ENCODE peak calls at places on chromosome 11, in seven cellular contexts. J is suprapubic skin, N is endothelial cell of umbilical vein, V is sigmoid colon, G is A549, L is lower leg skin, K is upper lobe of left lung. R is an unnamed sample.
A peak's percentile ranks its signal among the peaks of the same experiment; 100 is the strongest.

GRCh38 chr11:70487763-70488162 is 89.4 kb downstream of the CTTN start:
- DNase-seq in J (no peak), N (no peak), V (no peak), G (no peak), L (no peak), K (no peak), R (no peak)

GRCh38 chr11:61477734-61478148 is 30.8 kb upstream of the LRRC10B start:
- DNase-seq in J (no peak), N (peak; percentile 39), V (peak; percentile 79), G (peak; percentile 63), L (peak; percentile 91), K (peak; percentile 36), R (peak; percentile 50)

GRCh38 chr11:84673753-84674152 is 953.4 kb downstream of the DLG2 start:
- DNase-seq in J (no peak), N (no peak), V (no peak), G (no peak), L (no peak), K (no peak), R (no peak)

GRCh38 chr11:92409347-92409746 is 184.7 kb downstream of the FAT3 start:
- DNase-seq in J (no peak), N (no peak), V (no peak), G (no peak), L (no peak), K (no peak), R (no peak)

GRCh38 chr11:115616941-115617340 is 112.7 kb upstream of the CADM1 start:
- DNase-seq in J (no peak), N (no peak), V (no peak), G (no peak), L (no peak), K (no peak), R (no peak)

GRCh38 chr11:120186799-120187591 is 23.8 kb upstream of the OAF start:
- DNase-seq in J (peak; percentile 73), N (no peak), V (peak; percentile 74), G (no peak), L (peak; percentile 78), K (peak; percentile 19), R (no peak)

GRCh38 chr11:60251485-60252207 is 8.7 kb upstream of the MS4A4E start:
- DNase-seq in J (no peak), N (peak; percentile 89), V (no peak), G (no peak), L (no peak), K (no peak), R (no peak)

GRCh38 chr11:124256076-124256475 is at the start of gene OR8G5:
- DNase-seq in J (no peak), N (no peak), V (no peak), G (no peak), L (no peak), K (no peak), R (no peak)

GRCh38 chr11:104095791-104096190 is 59.4 kb downstream of the DDI1 start:
- DNase-seq in J (no peak), N (no peak), V (no peak), G (no peak), L (no peak), K (no peak), R (no peak)

GRCh38 chr11:32890843-32891656 is 1.6 kb upstream of the QSER1 start:
- DNase-seq in J (no peak), N (no peak), V (no peak), G (no peak), L (peak; percentile 53), K (no peak), R (no peak)

GRCh38 chr11:68889948-68890446 is 13.6 kb downstream of the MRPL21 start:
- DNase-seq in J (no peak), N (no peak), V (peak; percentile 78), G (peak; percentile 52), L (peak; percentile 91), K (no peak), R (peak; percentile 31)

GRCh38 chr11:35917676-35918075 is 26.2 kb upstream of the LDLRAD3 start:
- DNase-seq in J (no peak), N (no peak), V (no peak), G (no peak), L (no peak), K (no peak), R (no peak)

GRCh38 chr11:117239295-117239694 is 6.8 kb downstream of the RNF214 start:
- DNase-seq in J (peak; percentile 4), N (peak; percentile 59), V (no peak), G (peak; percentile 37), L (no peak), K (no peak), R (peak; percentile 71)

GRCh38 chr11:63880031-63880841 is 36.7 kb downstream of the RCOR2 start:
- DNase-seq in J (no peak), N (no peak), V (no peak), G (no peak), L (no peak), K (no peak), R (peak; percentile 49)

GRCh38 chr11:60422609-60423008 is 6.8 kb upstream of the MS4A5 start:
- DNase-seq in J (no peak), N (no peak), V (no peak), G (no peak), L (no peak), K (no peak), R (no peak)

GRCh38 chr11:121270286-121270685 is 22.3 kb upstream of the SC5D start:
- DNase-seq in J (no peak), N (no peak), V (no peak), G (no peak), L (no peak), K (no peak), R (no peak)

GRCh38 chr11:121318848-121319834 is 26.6 kb downstream of the SC5D start:
- DNase-seq in J (no peak), N (peak; percentile 44), V (no peak), G (no peak), L (no peak), K (no peak), R (no peak)

GRCh38 chr11:110797453-110797852 is 85.2 kb upstream of the ARHGAP20 start:
- DNase-seq in J (no peak), N (no peak), V (no peak), G (no peak), L (no peak), K (peak; percentile 50), R (no peak)

DNA sequence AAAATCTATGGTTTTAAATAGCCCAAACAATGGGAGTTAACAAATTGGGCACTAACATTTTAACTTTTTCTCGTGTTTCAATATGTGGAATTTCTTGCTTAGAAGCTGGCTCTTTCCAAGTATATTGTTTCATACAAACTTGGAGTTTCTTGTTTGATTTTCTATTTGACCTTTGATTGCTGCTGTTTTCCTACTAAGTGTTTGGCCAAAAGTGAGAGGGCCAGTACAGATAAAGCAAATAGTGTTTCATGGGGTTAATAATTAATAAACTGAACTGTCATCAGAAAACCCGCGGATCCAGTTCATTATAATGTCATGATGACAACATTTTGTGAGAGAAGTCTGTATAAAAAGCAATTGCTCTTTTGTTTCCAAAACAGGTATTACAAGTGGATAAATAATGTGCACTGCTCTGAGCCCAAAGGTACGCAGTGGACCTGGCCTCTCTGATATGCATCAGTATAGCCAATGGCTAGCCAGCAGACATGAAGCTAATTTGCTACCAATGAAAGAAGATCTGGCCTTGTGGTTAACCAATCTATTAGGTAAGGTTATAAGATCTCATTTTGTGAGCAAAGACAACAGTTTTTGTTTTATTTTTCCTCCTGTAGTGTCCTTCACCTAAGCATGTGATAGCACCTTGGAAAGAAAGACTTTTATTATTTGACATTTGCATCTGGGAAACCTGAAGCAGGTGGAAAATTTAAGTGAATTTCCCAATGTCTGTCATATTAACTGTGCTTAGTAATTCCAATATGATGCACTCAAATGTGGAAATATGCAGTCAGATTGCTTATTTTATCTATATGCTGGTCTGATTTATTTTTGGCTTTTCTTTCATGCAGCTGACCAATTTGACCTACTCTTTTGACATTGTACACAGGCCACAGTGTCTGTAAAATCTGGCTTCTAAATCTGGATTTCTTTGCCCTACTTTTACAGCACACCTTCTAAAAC is 8.3 kb downstream of the GAS2 start:
- DNase-seq in J (no peak), N (no peak), V (no peak), G (no peak), L (no peak), K (no peak), R (no peak)
- TF ChIP-seq POLR2A in J (no peak), N (no peak), V (no peak), G (no peak), L (no peak), K (no peak), R (no peak)

DNA sequence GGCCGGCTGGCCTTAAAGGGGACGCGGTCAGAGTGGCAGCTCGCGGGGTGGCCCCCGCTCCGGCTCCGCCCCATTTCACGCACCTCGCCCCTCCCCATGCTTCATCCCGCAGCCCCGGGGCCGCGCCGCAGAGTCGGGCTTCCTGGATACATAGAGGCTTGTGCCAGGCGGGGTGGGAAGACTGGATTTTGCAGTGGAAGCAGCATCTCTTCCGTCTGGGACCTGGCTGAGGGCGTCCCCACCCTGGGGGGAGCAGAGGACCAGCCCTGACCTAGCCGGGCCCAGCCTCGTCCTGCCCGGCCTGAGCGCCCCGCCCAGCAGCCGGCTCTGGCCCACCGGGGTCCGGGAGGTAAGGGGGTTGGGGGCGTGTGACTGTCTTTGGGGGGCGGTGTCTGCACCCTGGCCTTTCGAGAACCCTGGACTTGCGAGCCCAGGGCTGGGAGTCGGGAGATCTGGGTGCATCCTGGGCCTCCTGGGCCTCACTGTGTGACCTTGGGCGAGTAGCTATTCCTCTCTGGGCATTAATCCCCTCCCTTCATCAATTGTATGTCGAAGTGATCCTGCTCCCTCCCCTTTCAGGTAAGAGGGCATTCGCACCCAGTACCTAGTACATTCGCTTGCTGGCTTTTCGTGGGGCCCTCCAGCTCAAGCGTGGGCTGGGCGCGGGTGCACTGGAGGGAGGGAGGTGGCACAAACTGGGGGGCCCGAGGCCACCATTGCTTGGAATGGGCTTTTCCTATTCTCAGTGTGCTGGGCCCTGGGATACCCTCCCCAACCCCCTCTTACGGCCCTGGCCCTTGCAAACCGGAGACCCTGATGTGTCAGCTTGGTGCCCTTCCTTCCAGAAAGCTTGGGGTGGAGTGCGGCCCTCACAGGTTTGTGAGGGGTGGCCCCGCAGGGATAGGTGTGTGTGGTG is at the start of gene USP35:
- DNase-seq in J (peak; percentile 72), N (no peak), V (peak; percentile 62), G (no peak), L (no peak), K (no peak), R (no peak)
- TF ChIP-seq POLR2A in J (no peak), N (no peak), V (no peak), G (no peak), L (no peak), K (no peak), R (peak; percentile 36)

DNA sequence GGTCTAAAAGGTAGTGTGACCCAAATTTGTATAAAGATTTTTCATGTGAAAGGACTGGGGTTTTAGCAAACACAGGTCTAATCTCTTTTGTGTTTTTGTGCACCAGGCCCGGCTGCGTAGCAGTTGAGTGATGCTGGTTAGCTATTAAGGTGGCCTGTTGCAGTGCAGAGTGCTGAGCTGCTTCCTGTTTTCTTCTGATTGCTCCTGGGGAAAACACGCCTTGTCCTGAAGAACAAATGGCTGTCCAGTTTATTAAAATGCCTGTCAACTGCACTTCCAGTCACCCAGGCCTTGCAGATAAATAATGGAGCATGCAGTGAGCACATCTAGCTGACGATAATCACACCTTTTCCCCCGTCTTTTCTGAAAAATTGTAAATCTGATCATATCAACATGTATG is 1.8 kb downstream of the SRSF8 start:
- DNase-seq in J (peak; percentile 87), N (peak; percentile 93), V (peak; percentile 93), G (peak; percentile 53), L (peak; percentile 95), K (peak; percentile 91), R (no peak)
- TF ChIP-seq POLR2A in J (peak; percentile 61), N (peak; percentile 78), V (peak; percentile 78), G (peak; percentile 29), L (no peak), K (peak; percentile 88), R (no peak)

GRCh38 chr11:66476173-66476840 is 3.9 kb upstream of the DPP3 start:
- DNase-seq in J (no peak), N (no peak), V (no peak), G (no peak), L (no peak), K (no peak), R (no peak)
- TF ChIP-seq POLR2A in J (no peak), N (no peak), V (no peak), G (no peak), L (no peak), K (no peak), R (no peak)

GRCh38 chr11:129949067-129949466 is 53.6 kb downstream of the PRDM10 start:
- DNase-seq in J (no peak), N (no peak), V (no peak), G (no peak), L (no peak), K (no peak), R (no peak)
- TF ChIP-seq POLR2A in J (no peak), N (no peak), V (no peak), G (no peak), L (no peak), K (no peak), R (no peak)

R was measured in H54.